ENCODE peak calls at places on chromosomes 11 and 22, in seven cellular contexts. I is stimulated activated CD8-positive, alpha-beta memory T cell treated with anti-CD3 and anti-CD28 coated beads, Interleukin-15, amount 100 ng/mL, for 4 hours; D is Panc1; Z is left cardiac atrium; M is stimulated activated CD4-positive, alpha-beta T cell treated with anti-CD3 and anti-CD28 coated beads, Interleukin-4, amount 100 ng/mL, for 4 hours; S is BJ; X is small intestine. G is an unnamed sample.

GRCh38 chr11:22763166-22763565 is 66.4 kb downstream of the SVIP start:
- DNase-seq in I (no peak), D (no peak), Z (no peak), M (no peak), S (no peak), X (no peak), G (no peak)

GRCh38 chr11:78841451-78842060 is 266.9 kb upstream of the NARS2 start:
- DNase-seq in I (no peak), D (no peak), Z (peak; percentile 35), M (no peak), S (no peak), X (no peak), G (no peak)

GRCh38 chr22:37609240-37610152 is 862 bp downstream of the GGA1 start:
- DNase-seq in I (no peak), D (no peak), Z (no peak), M (no peak), S (no peak), X (no peak), G (no peak)

GRCh38 chr11:65329503-65329902 is 4.1 kb upstream of the DPF2 start:
- DNase-seq in I (no peak), D (no peak), Z (no peak), M (no peak), S (no peak), X (no peak), G (no peak)

GRCh38 chr11:76419896-76420295 is 24.9 kb upstream of the EMSY start:
- DNase-seq in I (no peak), D (no peak), Z (no peak), M (no peak), S (no peak), X (peak; percentile 15), G (no peak)

GRCh38 chr11:80365980-80366379 is 925.1 kb upstream of the TENM4 start:
- DNase-seq in I (no peak), D (no peak), Z (no peak), M (no peak), S (no peak), X (no peak), G (no peak)

GRCh38 chr22:23072911-23073491 is 2.7 kb downstream of the GNAZ start:
- DNase-seq in I (no peak), D (no peak), Z (peak; percentile 7), M (no peak), S (peak; percentile 21), X (no peak), G (no peak)

GRCh38 chr11:63760487-63761079 is 8.0 kb downstream of the ZFTA start:
- DNase-seq in I (no peak), D (no peak), Z (no peak), M (no peak), S (no peak), X (no peak), G (no peak)

GRCh38 chr11:8110396-8110795 is 29.4 kb downstream of the TUB start:
- DNase-seq in I (no peak), D (no peak), Z (no peak), M (no peak), S (no peak), X (peak; percentile 61), G (no peak)

GRCh38 chr11:121554552-121554951 is 101.8 kb upstream of the SORL1-AS1 start:
- DNase-seq in I (no peak), D (no peak), Z (no peak), M (no peak), S (no peak), X (no peak), G (no peak)

GRCh38 chr11:43835104-43835503 is 45.5 kb upstream of the ALKBH3 start:
- DNase-seq in I (no peak), D (no peak), Z (no peak), M (no peak), S (no peak), X (no peak), G (no peak)